ENCODE peak calls at places on chromosome 21, in nine cellular contexts. One of them, this sample, is unnamed.

GRCh38 chr21:45992311-45993209 is 11.0 kb downstream of the COL6A1 start:
- DNase-seq in Peyer's patch: peak; percentile 8
- DNase-seq in Calu3: no peak
- DNase-seq in heart left ventricle: peak; percentile 20
- DNase-seq in fibroblast of the aortic adventitia: no peak
- DNase-seq in right lobe of liver: peak; percentile 8
- DNase-seq in cardiac muscle cell: no peak
- DNase-seq in type B pancreatic cell: no peak
- DNase-seq in HFFc6: no peak
- DNase-seq in this sample: peak; percentile 36

GRCh38 chr21:27268290-27268689 is 301.4 kb upstream of the ADAMTS5 start:
- DNase-seq in cardiac muscle cell: peak; percentile 16
- DNase-seq in heart left ventricle: no peak
- DNase-seq in fibroblast of the aortic adventitia: peak; percentile 54
- DNase-seq in Peyer's patch: no peak
- DNase-seq in HFFc6: peak; percentile 61
- DNase-seq in Calu3: no peak
- DNase-seq in right lobe of liver: no peak
- DNase-seq in type B pancreatic cell: no peak
- DNase-seq in this sample: no peak

GRCh38 chr21:15224346-15225086 is 159.7 kb upstream of the NRIP1 start:
- DNase-seq in right lobe of liver: no peak
- DNase-seq in cardiac muscle cell: peak; percentile 90
- DNase-seq in heart left ventricle: no peak
- DNase-seq in HFFc6: peak; percentile 88
- DNase-seq in fibroblast of the aortic adventitia: peak; percentile 97
- DNase-seq in Calu3: peak; percentile 20
- DNase-seq in type B pancreatic cell: no peak
- DNase-seq in Peyer's patch: no peak
- DNase-seq in this sample: no peak

GRCh38 chr21:33390479-33390878 is 12.7 kb upstream of the IFNGR2 start:
- DNase-seq in right lobe of liver: no peak
- DNase-seq in Calu3: no peak
- DNase-seq in cardiac muscle cell: no peak
- DNase-seq in Peyer's patch: no peak
- DNase-seq in type B pancreatic cell: no peak
- DNase-seq in fibroblast of the aortic adventitia: no peak
- DNase-seq in HFFc6: no peak
- DNase-seq in heart left ventricle: no peak
- DNase-seq in this sample: no peak

GRCh38 chr21:45867041-45867630 is 114.4 kb upstream of the COL6A1 start:
- DNase-seq in heart left ventricle: no peak
- DNase-seq in Calu3: no peak
- DNase-seq in type B pancreatic cell: no peak
- DNase-seq in right lobe of liver: no peak
- DNase-seq in HFFc6: no peak
- DNase-seq in Peyer's patch: no peak
- DNase-seq in fibroblast of the aortic adventitia: no peak
- DNase-seq in cardiac muscle cell: no peak
- DNase-seq in this sample: no peak

GRCh38 chr21:46301759-46302158 is 15.6 kb downstream of the YBEY start:
- DNase-seq in cardiac muscle cell: no peak
- DNase-seq in heart left ventricle: no peak
- DNase-seq in Calu3: no peak
- DNase-seq in right lobe of liver: no peak
- DNase-seq in Peyer's patch: no peak
- DNase-seq in type B pancreatic cell: no peak
- DNase-seq in fibroblast of the aortic adventitia: no peak
- DNase-seq in HFFc6: no peak
- DNase-seq in this sample: no peak

GRCh38 chr21:45562965-45563364 is 20.7 kb upstream of the SLC19A1 start:
- DNase-seq in cardiac muscle cell: no peak
- DNase-seq in right lobe of liver: no peak
- DNase-seq in Calu3: no peak
- DNase-seq in type B pancreatic cell: no peak
- DNase-seq in HFFc6: peak; percentile 45
- DNase-seq in heart left ventricle: no peak
- DNase-seq in fibroblast of the aortic adventitia: no peak
- DNase-seq in Peyer's patch: no peak
- DNase-seq in this sample: no peak

GRCh38 chr21:26041441-26042180 is 129.0 kb downstream of the APP start:
- DNase-seq in cardiac muscle cell: no peak
- DNase-seq in type B pancreatic cell: no peak
- DNase-seq in HFFc6: peak; percentile 6
- DNase-seq in Calu3: no peak
- DNase-seq in fibroblast of the aortic adventitia: peak; percentile 37
- DNase-seq in right lobe of liver: no peak
- DNase-seq in heart left ventricle: no peak
- DNase-seq in Peyer's patch: no peak
- DNase-seq in this sample: no peak

GRCh38 chr21:26120833-26121232 is 49.7 kb downstream of the APP start:
- DNase-seq in cardiac muscle cell: peak; percentile 55
- DNase-seq in Peyer's patch: no peak
- DNase-seq in HFFc6: no peak
- DNase-seq in heart left ventricle: no peak
- DNase-seq in fibroblast of the aortic adventitia: no peak
- DNase-seq in right lobe of liver: no peak
- DNase-seq in Calu3: no peak
- DNase-seq in type B pancreatic cell: no peak
- DNase-seq in this sample: no peak

GRCh38 chr21:35827004-35827403 is 233.3 kb downstream of the SETD4 start:
- DNase-seq in heart left ventricle: no peak
- DNase-seq in Peyer's patch: no peak
- DNase-seq in HFFc6: no peak
- DNase-seq in right lobe of liver: no peak
- DNase-seq in fibroblast of the aortic adventitia: no peak
- DNase-seq in type B pancreatic cell: no peak
- DNase-seq in cardiac muscle cell: no peak
- DNase-seq in Calu3: no peak
- DNase-seq in this sample: no peak

GRCh38 chr21:33825898-33826297 is 89.7 kb downstream of the ATP5PO start:
- DNase-seq in heart left ventricle: no peak
- DNase-seq in cardiac muscle cell: peak; percentile 65
- DNase-seq in HFFc6: peak; percentile 20
- DNase-seq in fibroblast of the aortic adventitia: peak; percentile 74
- DNase-seq in right lobe of liver: no peak
- DNase-seq in Calu3: no peak
- DNase-seq in type B pancreatic cell: no peak
- DNase-seq in Peyer's patch: no peak
- DNase-seq in this sample: no peak

GRCh38 chr21:40840441-40840840 is 6.5 kb downstream of the DSCAM start:
- DNase-seq in type B pancreatic cell: no peak
- DNase-seq in Peyer's patch: no peak
- DNase-seq in Calu3: no peak
- DNase-seq in right lobe of liver: no peak
- DNase-seq in heart left ventricle: no peak
- DNase-seq in HFFc6: peak; percentile 9
- DNase-seq in cardiac muscle cell: no peak
- DNase-seq in fibroblast of the aortic adventitia: no peak
- DNase-seq in this sample: no peak

GRCh38 chr21:17819878-17820232 is 699 bp upstream of the C21orf91 start:
- DNase-seq in Calu3: no peak
- DNase-seq in type B pancreatic cell: no peak
- DNase-seq in cardiac muscle cell: no peak
- DNase-seq in right lobe of liver: no peak
- DNase-seq in HFFc6: no peak
- DNase-seq in Peyer's patch: no peak
- DNase-seq in heart left ventricle: no peak
- DNase-seq in fibroblast of the aortic adventitia: no peak
- DNase-seq in this sample: no peak

GRCh38 chr21:42113926-42114409 is 42.9 kb downstream of the UMODL1 start:
- DNase-seq in fibroblast of the aortic adventitia: no peak
- DNase-seq in heart left ventricle: no peak
- DNase-seq in Peyer's patch: no peak
- DNase-seq in right lobe of liver: no peak
- DNase-seq in HFFc6: peak; percentile 73
- DNase-seq in cardiac muscle cell: no peak
- DNase-seq in Calu3: no peak
- DNase-seq in type B pancreatic cell: no peak
- DNase-seq in this sample: no peak

GRCh38 chr21:42091899-42092508 is 20.9 kb downstream of the UMODL1 start:
- DNase-seq in heart left ventricle: no peak
- DNase-seq in type B pancreatic cell: no peak
- DNase-seq in fibroblast of the aortic adventitia: no peak
- DNase-seq in Calu3: no peak
- DNase-seq in HFFc6: no peak
- DNase-seq in cardiac muscle cell: no peak
- DNase-seq in right lobe of liver: no peak
- DNase-seq in Peyer's patch: no peak
- DNase-seq in this sample: no peak

GRCh38 chr21:15206514-15206913 is 141.7 kb upstream of the NRIP1 start:
- DNase-seq in right lobe of liver: no peak
- DNase-seq in type B pancreatic cell: no peak
- DNase-seq in heart left ventricle: no peak
- DNase-seq in Peyer's patch: no peak
- DNase-seq in cardiac muscle cell: no peak
- DNase-seq in HFFc6: no peak
- DNase-seq in fibroblast of the aortic adventitia: no peak
- DNase-seq in Calu3: no peak
- DNase-seq in this sample: no peak

GRCh38 chr21:33967086-33967571 is 51.5 kb upstream of the ATP5PO start:
- DNase-seq in Peyer's patch: no peak
- DNase-seq in fibroblast of the aortic adventitia: peak; percentile 44
- DNase-seq in Calu3: no peak
- DNase-seq in type B pancreatic cell: no peak
- DNase-seq in heart left ventricle: no peak
- DNase-seq in cardiac muscle cell: no peak
- DNase-seq in right lobe of liver: no peak
- DNase-seq in HFFc6: no peak
- DNase-seq in this sample: no peak

GRCh38 chr21:18499761-18500376 is 96.3 kb upstream of the TMPRSS15 start:
- DNase-seq in HFFc6: peak; percentile 1
- DNase-seq in heart left ventricle: no peak
- DNase-seq in Peyer's patch: peak; percentile 38
- DNase-seq in cardiac muscle cell: peak; percentile 50
- DNase-seq in Calu3: peak; percentile 8
- DNase-seq in type B pancreatic cell: no peak
- DNase-seq in fibroblast of the aortic adventitia: peak; percentile 52
- DNase-seq in right lobe of liver: no peak
- DNase-seq in this sample: peak; percentile 48

GRCh38 chr21:39694750-39695149 is 50.2 kb upstream of the IGSF5 start:
- DNase-seq in heart left ventricle: no peak
- DNase-seq in HFFc6: no peak
- DNase-seq in fibroblast of the aortic adventitia: no peak
- DNase-seq in right lobe of liver: no peak
- DNase-seq in cardiac muscle cell: no peak
- DNase-seq in type B pancreatic cell: no peak
- DNase-seq in Peyer's patch: no peak
- DNase-seq in Calu3: no peak
- DNase-seq in this sample: no peak

GRCh38 chr21:39687069-39687468 is 57.9 kb upstream of the IGSF5 start:
- DNase-seq in Peyer's patch: no peak
- DNase-seq in heart left ventricle: no peak
- DNase-seq in type B pancreatic cell: no peak
- DNase-seq in HFFc6: no peak
- DNase-seq in cardiac muscle cell: no peak
- DNase-seq in right lobe of liver: no peak
- DNase-seq in fibroblast of the aortic adventitia: no peak
- DNase-seq in Calu3: no peak
- DNase-seq in this sample: no peak

GRCh38 chr21:39688010-39688409 is 57.0 kb upstream of the IGSF5 start:
- DNase-seq in right lobe of liver: no peak
- DNase-seq in Calu3: no peak
- DNase-seq in fibroblast of the aortic adventitia: no peak
- DNase-seq in cardiac muscle cell: no peak
- DNase-seq in heart left ventricle: no peak
- DNase-seq in HFFc6: no peak
- DNase-seq in type B pancreatic cell: no peak
- DNase-seq in Peyer's patch: no peak
- DNase-seq in this sample: no peak

GRCh38 chr21:39686636-39687035 is 58.3 kb upstream of the IGSF5 start:
- DNase-seq in Peyer's patch: no peak
- DNase-seq in HFFc6: no peak
- DNase-seq in fibroblast of the aortic adventitia: no peak
- DNase-seq in Calu3: no peak
- DNase-seq in right lobe of liver: no peak
- DNase-seq in heart left ventricle: no peak
- DNase-seq in type B pancreatic cell: no peak
- DNase-seq in cardiac muscle cell: no peak
- DNase-seq in this sample: no peak

DNA sequence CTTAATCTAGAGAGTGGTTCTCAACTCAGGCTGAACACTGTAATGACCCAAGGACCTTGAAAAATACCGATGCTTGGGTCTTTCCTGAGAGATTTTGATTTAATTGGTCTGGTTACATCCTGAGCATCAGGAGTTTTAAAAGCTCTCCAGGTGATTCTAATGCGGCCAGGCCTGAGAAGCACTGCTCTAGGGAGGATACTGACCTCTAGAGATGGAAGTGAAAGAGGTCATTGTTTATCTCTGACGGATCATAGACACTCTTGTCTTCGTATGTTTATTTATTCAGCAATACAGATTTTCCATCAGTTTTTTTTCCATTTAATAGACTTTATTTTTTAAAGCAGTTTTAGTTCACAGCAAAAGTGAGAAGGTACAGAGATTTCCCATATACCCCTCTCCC is 54.5 kb upstream of the IGSF5 start:
- DNase-seq in fibroblast of the aortic adventitia: no peak
- DNase-seq in heart left ventricle: no peak
- DNase-seq in type B pancreatic cell: no peak
- DNase-seq in cardiac muscle cell: no peak
- DNase-seq in Peyer's patch: no peak
- DNase-seq in Calu3: no peak
- DNase-seq in right lobe of liver: no peak
- DNase-seq in HFFc6: no peak
- DNase-seq in this sample: no peak
- TF ChIP-seq CTCF in fibroblast of the aortic adventitia: no peak
- TF ChIP-seq CTCF in heart left ventricle: no peak
- TF ChIP-seq CTCF in type B pancreatic cell: no peak
- TF ChIP-seq CTCF in cardiac muscle cell: no peak
- TF ChIP-seq CTCF in Peyer's patch: no peak
- TF ChIP-seq CTCF in Calu3: no peak
- TF ChIP-seq CTCF in right lobe of liver: no peak
- TF ChIP-seq CTCF in HFFc6: no peak
- TF ChIP-seq CTCF in this sample: no peak

GRCh38 chr21:43972850-43973633 is 39.1 kb upstream of the TRAPPC10 start:
- DNase-seq in Peyer's patch: no peak
- DNase-seq in heart left ventricle: no peak
- DNase-seq in right lobe of liver: no peak
- DNase-seq in cardiac muscle cell: no peak
- DNase-seq in Calu3: no peak
- DNase-seq in HFFc6: no peak
- DNase-seq in fibroblast of the aortic adventitia: no peak
- DNase-seq in type B pancreatic cell: no peak
- DNase-seq in this sample: no peak
- TF ChIP-seq CTCF in Peyer's patch: no peak
- TF ChIP-seq CTCF in heart left ventricle: no peak
- TF ChIP-seq CTCF in right lobe of liver: no peak
- TF ChIP-seq CTCF in cardiac muscle cell: no peak
- TF ChIP-seq CTCF in Calu3: no peak
- TF ChIP-seq CTCF in HFFc6: no peak
- TF ChIP-seq CTCF in fibroblast of the aortic adventitia: no peak
- TF ChIP-seq CTCF in type B pancreatic cell: no peak
- TF ChIP-seq CTCF in this sample: no peak

GRCh38 chr21:31786164-31786920 is 54.4 kb upstream of the SCAF4 start:
- DNase-seq in HFFc6: no peak
- DNase-seq in cardiac muscle cell: no peak
- DNase-seq in fibroblast of the aortic adventitia: no peak
- DNase-seq in Peyer's patch: no peak
- DNase-seq in right lobe of liver: no peak
- DNase-seq in type B pancreatic cell: no peak
- DNase-seq in Calu3: no peak
- DNase-seq in heart left ventricle: no peak
- DNase-seq in this sample: no peak
- TF ChIP-seq CTCF in HFFc6: peak; percentile 60
- TF ChIP-seq CTCF in cardiac muscle cell: no peak
- TF ChIP-seq CTCF in fibroblast of the aortic adventitia: no peak
- TF ChIP-seq CTCF in Peyer's patch: no peak
- TF ChIP-seq CTCF in right lobe of liver: no peak
- TF ChIP-seq CTCF in type B pancreatic cell: no peak
- TF ChIP-seq CTCF in Calu3: no peak
- TF ChIP-seq CTCF in heart left ventricle: no peak
- TF ChIP-seq CTCF in this sample: peak; percentile 19

GRCh38 chr21:37916795-37917142 is 512 bp upstream of the KCNJ6 start:
- DNase-seq in right lobe of liver: no peak
- DNase-seq in cardiac muscle cell: no peak
- DNase-seq in Calu3: no peak
- DNase-seq in type B pancreatic cell: no peak
- DNase-seq in Peyer's patch: no peak
- DNase-seq in HFFc6: no peak
- DNase-seq in heart left ventricle: no peak
- DNase-seq in fibroblast of the aortic adventitia: no peak
- DNase-seq in this sample: no peak
- TF ChIP-seq CTCF in right lobe of liver: no peak
- TF ChIP-seq CTCF in cardiac muscle cell: no peak
- TF ChIP-seq CTCF in Calu3: no peak
- TF ChIP-seq CTCF in type B pancreatic cell: peak; percentile 26
- TF ChIP-seq CTCF in Peyer's patch: no peak
- TF ChIP-seq CTCF in HFFc6: peak; percentile 47
- TF ChIP-seq CTCF in heart left ventricle: no peak
- TF ChIP-seq CTCF in fibroblast of the aortic adventitia: no peak
- TF ChIP-seq CTCF in this sample: peak; percentile 2

This sample was measured in mesothelial cell of epicardium.